ENCODE peak calls at places on chromosomes 13 and 19, in four cellular contexts. One of them, this sample, is unnamed.

GRCh38 chr19:45895519-45895972 is 6.9 kb downstream of the MYPOP start:
- DNase-seq in Peyer's patch: no peak
- DNase-seq in body of pancreas: no peak
- DNase-seq in IMR-90: no peak
- DNase-seq in this sample: no peak

GRCh38 chr19:30297969-30298368 is 74.2 kb upstream of the ZNF536 start:
- DNase-seq in IMR-90: no peak
- DNase-seq in Peyer's patch: no peak
- DNase-seq in body of pancreas: no peak
- DNase-seq in this sample: no peak

GRCh38 chr13:43303040-43303729 is 279.8 kb downstream of the DNAJC15 start:
- DNase-seq in IMR-90: peak; percentile 70
- DNase-seq in body of pancreas: peak; percentile 75
- DNase-seq in Peyer's patch: no peak
- DNase-seq in this sample: peak; percentile 80

GRCh38 chr13:57212989-57213388 is 46.0 kb downstream of the PRR20E start:
- DNase-seq in IMR-90: no peak
- DNase-seq in body of pancreas: no peak
- DNase-seq in Peyer's patch: no peak
- DNase-seq in this sample: no peak

GRCh38 chr13:64234255-64234654 is 2818.6 kb upstream of the PCDH20 start:
- DNase-seq in Peyer's patch: no peak
- DNase-seq in body of pancreas: no peak
- DNase-seq in IMR-90: peak; percentile 65
- DNase-seq in this sample: no peak

GRCh38 chr19:30679286-30679685 is 307.1 kb downstream of the ZNF536 start:
- DNase-seq in body of pancreas: no peak
- DNase-seq in IMR-90: no peak
- DNase-seq in Peyer's patch: no peak
- DNase-seq in this sample: no peak

GRCh38 chr19:6262519-6262918 is 17.3 kb downstream of the MLLT1 start:
- DNase-seq in IMR-90: no peak
- DNase-seq in Peyer's patch: no peak
- DNase-seq in body of pancreas: no peak
- DNase-seq in this sample: no peak

GRCh38 chr13:49351871-49352270 is 92.0 kb downstream of the CAB39L start:
- DNase-seq in Peyer's patch: no peak
- DNase-seq in body of pancreas: no peak
- DNase-seq in IMR-90: peak; percentile 94
- DNase-seq in this sample: no peak

GRCh38 chr19:54949412-54949811 is 2.1 kb upstream of the NLRP7 start:
- DNase-seq in IMR-90: no peak
- DNase-seq in Peyer's patch: no peak
- DNase-seq in body of pancreas: no peak
- DNase-seq in this sample: no peak

GRCh38 chr13:110714798-110715394 is 1.4 kb downstream of the ING1 start:
- DNase-seq in IMR-90: peak; percentile 25
- DNase-seq in Peyer's patch: peak; percentile 79
- DNase-seq in body of pancreas: peak; percentile 66
- DNase-seq in this sample: peak; percentile 86

GRCh38 chr13:34078334-34078999 is 260.5 kb downstream of the RFC3 start:
- DNase-seq in body of pancreas: no peak
- DNase-seq in IMR-90: no peak
- DNase-seq in Peyer's patch: no peak
- DNase-seq in this sample: no peak

GRCh38 chr13:98158172-98158907 is 15.4 kb downstream of the FARP1 start:
- DNase-seq in body of pancreas: no peak
- DNase-seq in IMR-90: no peak
- DNase-seq in Peyer's patch: no peak
- DNase-seq in this sample: no peak

GRCh38 chr13:75643182-75643581 is 7.1 kb downstream of the LMO7 start:
- DNase-seq in IMR-90: no peak
- DNase-seq in Peyer's patch: no peak
- DNase-seq in body of pancreas: no peak
- DNase-seq in this sample: no peak

GRCh38 chr13:70895599-70895998 is 787.3 kb upstream of the KLHL1 start:
- DNase-seq in body of pancreas: no peak
- DNase-seq in Peyer's patch: no peak
- DNase-seq in IMR-90: no peak
- DNase-seq in this sample: no peak

GRCh38 chr13:51292000-51292550 is 47.4 kb upstream of the SERPINE3 start:
- DNase-seq in IMR-90: peak; percentile 62
- DNase-seq in body of pancreas: no peak
- DNase-seq in Peyer's patch: no peak
- DNase-seq in this sample: no peak

GRCh38 chr19:48553676-48554384 is 1.9 kb downstream of the SULT2B1 start:
- DNase-seq in IMR-90: peak; percentile 86
- DNase-seq in Peyer's patch: peak; percentile 82
- DNase-seq in body of pancreas: peak; percentile 52
- DNase-seq in this sample: peak; percentile 70

GRCh38 chr13:35354305-35354704 is 122.2 kb downstream of the MAB21L1 start:
- DNase-seq in Peyer's patch: no peak
- DNase-seq in body of pancreas: no peak
- DNase-seq in IMR-90: no peak
- DNase-seq in this sample: no peak

GRCh38 chr13:113632706-113633484 is 25.1 kb downstream of the ATP4B start:
- DNase-seq in body of pancreas: no peak
- DNase-seq in IMR-90: no peak
- DNase-seq in Peyer's patch: peak; percentile 34
- DNase-seq in this sample: peak; percentile 40

GRCh38 chr13:67023088-67023893 is 206.8 kb downstream of the PCDH9 start:
- DNase-seq in Peyer's patch: no peak
- DNase-seq in body of pancreas: no peak
- DNase-seq in IMR-90: peak; percentile 82
- DNase-seq in this sample: no peak

GRCh38 chr19:29672319-29672932 is 7.2 kb downstream of the PLEKHF1 start:
- DNase-seq in body of pancreas: no peak
- DNase-seq in IMR-90: no peak
- DNase-seq in Peyer's patch: no peak
- DNase-seq in this sample: peak; percentile 52

GRCh38 chr19:16026756-16027155 is 49.5 kb upstream of the TPM4 start:
- DNase-seq in body of pancreas: no peak
- DNase-seq in IMR-90: no peak
- DNase-seq in Peyer's patch: no peak
- DNase-seq in this sample: peak; percentile 21

GRCh38 chr13:94369862-94370491 is 109.5 kb downstream of the DCT start:
- DNase-seq in body of pancreas: no peak
- DNase-seq in Peyer's patch: no peak
- DNase-seq in IMR-90: peak; percentile 56
- DNase-seq in this sample: no peak

GRCh38 chr19:11166281-11167142 is 10.9 kb upstream of the SPC24 start:
- DNase-seq in body of pancreas: no peak
- DNase-seq in Peyer's patch: no peak
- DNase-seq in IMR-90: no peak
- DNase-seq in this sample: peak; percentile 82

GRCh38 chr19:8355631-8356402 is 8.1 kb upstream of the ANGPTL4 start:
- DNase-seq in body of pancreas: peak; percentile 53
- DNase-seq in Peyer's patch: no peak
- DNase-seq in IMR-90: peak; percentile 98
- DNase-seq in this sample: no peak

GRCh38 chr19:32165750-32166149 is 179.7 kb upstream of the ZNF507 start:
- DNase-seq in Peyer's patch: no peak
- DNase-seq in IMR-90: no peak
- DNase-seq in body of pancreas: no peak
- DNase-seq in this sample: no peak

GRCh38 chr19:5703819-5704818 is 14.0 kb downstream of the RPL36 start:
- DNase-seq in IMR-90: no peak
- DNase-seq in body of pancreas: no peak
- DNase-seq in Peyer's patch: no peak
- DNase-seq in this sample: no peak

GRCh38 chr19:43820098-43820860 is 6.8 kb upstream of the ZNF283 start:
- DNase-seq in IMR-90: peak; percentile 42
- DNase-seq in body of pancreas: peak; percentile 25
- DNase-seq in Peyer's patch: no peak
- DNase-seq in this sample: peak; percentile 67

GRCh38 chr19:53511933-53512374 is 26.0 kb upstream of the ZNF331 start:
- DNase-seq in body of pancreas: peak; percentile 57
- DNase-seq in Peyer's patch: no peak
- DNase-seq in IMR-90: peak; percentile 65
- DNase-seq in this sample: peak; percentile 74

GRCh38 chr19:4229179-4229931 is at the start of gene EBI3:
- DNase-seq in Peyer's patch: no peak
- DNase-seq in body of pancreas: no peak
- DNase-seq in IMR-90: peak; percentile 65
- DNase-seq in this sample: no peak

GRCh38 chr19:41998246-41999020 is 4.4 kb upstream of the ATP1A3 start:
- DNase-seq in IMR-90: peak; percentile 39
- DNase-seq in body of pancreas: no peak
- DNase-seq in Peyer's patch: no peak
- DNase-seq in this sample: no peak

GRCh38 chr19:28705008-28705407 is 507.9 kb downstream of the UQCRFS1 start:
- DNase-seq in IMR-90: peak; percentile 62
- DNase-seq in Peyer's patch: no peak
- DNase-seq in body of pancreas: peak; percentile 17
- DNase-seq in this sample: no peak

GRCh38 chr19:39845621-39846175 is 481 bp downstream of the FBL start:
- DNase-seq in body of pancreas: no peak
- DNase-seq in IMR-90: no peak
- DNase-seq in Peyer's patch: no peak
- DNase-seq in this sample: no peak
- H3K27ac ChIP-seq in body of pancreas: peak overlapping the region; percentile 78
- H3K27ac ChIP-seq in IMR-90: peak overlapping the region; percentile 30
- H3K27ac ChIP-seq in Peyer's patch: peak overlapping the region; percentile 85
- H3K27ac ChIP-seq in this sample: peak overlapping the region; percentile 90

DNA sequence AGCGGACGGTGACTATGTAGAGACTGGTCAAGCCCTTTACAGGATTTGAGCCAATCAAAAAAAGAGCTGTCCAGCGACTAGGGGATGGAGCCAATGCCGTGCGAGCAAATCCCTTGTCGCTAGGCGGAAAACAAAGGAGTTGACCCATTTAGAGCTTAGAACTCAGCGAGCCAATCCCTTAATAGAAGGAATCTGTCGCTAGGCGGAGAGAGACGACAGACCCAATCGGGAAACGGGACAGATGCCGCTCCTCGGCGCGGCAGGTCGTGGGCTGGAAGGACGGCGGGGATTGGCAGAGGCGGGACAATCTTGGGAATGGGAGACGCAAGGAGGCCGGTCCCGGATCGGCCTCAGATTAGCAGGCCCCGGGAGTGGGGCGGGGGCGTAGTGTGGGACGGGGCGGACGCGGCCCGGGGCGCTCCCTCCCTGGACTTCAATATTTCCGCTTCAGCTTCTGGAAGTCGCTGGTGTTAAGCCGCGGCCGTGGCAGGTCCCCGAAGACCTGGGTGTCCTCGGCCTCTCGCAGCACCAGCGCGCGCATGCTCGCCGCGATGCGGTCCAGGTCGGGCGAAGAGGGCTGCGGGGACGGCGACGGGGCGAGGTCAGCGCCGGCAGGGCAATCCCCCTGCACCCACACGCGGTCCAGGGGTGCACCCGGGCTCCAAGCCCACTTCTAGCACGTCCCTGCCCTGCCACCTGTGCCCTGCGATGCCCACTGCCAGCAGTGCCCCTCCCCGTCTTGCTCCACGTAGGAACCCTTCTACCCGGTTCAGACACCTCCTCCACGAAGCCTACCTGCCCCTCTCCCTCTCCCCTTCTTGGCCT is 2.3 kb upstream of the PNKP start:
- DNase-seq in IMR-90: peak; percentile 100
- DNase-seq in body of pancreas: peak; percentile 97
- DNase-seq in Peyer's patch: peak; percentile 98
- DNase-seq in this sample: peak; percentile 98
- H3K4me3 ChIP-seq in IMR-90: peak overlapping the region; percentile 43
- H3K4me3 ChIP-seq in body of pancreas: peak overlapping the region; percentile 40
- H3K4me3 ChIP-seq in Peyer's patch: peak overlapping the region; percentile 51
- H3K4me3 ChIP-seq in this sample: peak overlapping the region; percentile 42

GRCh38 chr19:39847525-39847924 is 1.3 kb upstream of the FBL start:
- DNase-seq in body of pancreas: no peak
- DNase-seq in IMR-90: no peak
- DNase-seq in Peyer's patch: no peak
- DNase-seq in this sample: no peak

GRCh38 chr19:39846678-39847486 is 703 bp upstream of the FBL start:
- DNase-seq in Peyer's patch: no peak
- DNase-seq in body of pancreas: no peak
- DNase-seq in IMR-90: no peak
- DNase-seq in this sample: no peak

GRCh38 chr19:39845172-39845571 is 1.0 kb downstream of the FBL start:
- DNase-seq in Peyer's patch: no peak
- DNase-seq in body of pancreas: no peak
- DNase-seq in IMR-90: no peak
- DNase-seq in this sample: no peak

GRCh38 chr19:39843919-39844793 is 2.0 kb downstream of the FBL start:
- DNase-seq in IMR-90: peak; percentile 58
- DNase-seq in body of pancreas: no peak
- DNase-seq in Peyer's patch: no peak
- DNase-seq in this sample: no peak

DNA sequence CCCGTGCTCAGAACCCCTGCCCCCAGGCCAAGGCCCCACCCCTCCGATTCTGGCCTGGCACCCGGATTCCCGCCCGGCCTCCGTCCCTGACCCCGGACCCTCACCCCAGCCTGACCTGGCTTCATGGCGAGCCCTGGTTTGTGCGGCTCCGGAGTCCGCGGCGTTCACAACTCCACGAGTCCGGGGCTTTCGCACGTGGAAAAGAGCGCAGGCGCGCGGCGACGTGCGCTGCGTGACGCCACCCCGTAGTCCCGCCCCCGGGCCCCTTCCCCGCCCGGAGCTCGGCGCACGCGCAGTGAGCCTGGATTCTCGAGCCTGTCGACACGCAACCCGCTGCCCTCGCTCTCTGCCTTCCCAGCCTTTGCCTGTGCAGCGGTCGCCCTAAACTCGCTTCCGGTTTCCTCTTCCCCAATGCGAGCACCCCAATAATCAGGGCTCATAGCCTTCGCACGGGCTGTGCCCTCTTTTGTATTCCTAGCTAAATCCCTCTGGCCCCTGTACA is at the start of gene FBL:
- DNase-seq in body of pancreas: peak; percentile 98
- DNase-seq in Peyer's patch: peak; percentile 98
- DNase-seq in IMR-90: peak; percentile 85
- DNase-seq in this sample: peak; percentile 97
- TF ChIP-seq POLR2A in body of pancreas: peak; percentile 80
- TF ChIP-seq POLR2A in Peyer's patch: peak; percentile 36
- TF ChIP-seq POLR2A in IMR-90: peak; percentile 59
- TF ChIP-seq POLR2A in this sample: peak; percentile 59

DNA sequence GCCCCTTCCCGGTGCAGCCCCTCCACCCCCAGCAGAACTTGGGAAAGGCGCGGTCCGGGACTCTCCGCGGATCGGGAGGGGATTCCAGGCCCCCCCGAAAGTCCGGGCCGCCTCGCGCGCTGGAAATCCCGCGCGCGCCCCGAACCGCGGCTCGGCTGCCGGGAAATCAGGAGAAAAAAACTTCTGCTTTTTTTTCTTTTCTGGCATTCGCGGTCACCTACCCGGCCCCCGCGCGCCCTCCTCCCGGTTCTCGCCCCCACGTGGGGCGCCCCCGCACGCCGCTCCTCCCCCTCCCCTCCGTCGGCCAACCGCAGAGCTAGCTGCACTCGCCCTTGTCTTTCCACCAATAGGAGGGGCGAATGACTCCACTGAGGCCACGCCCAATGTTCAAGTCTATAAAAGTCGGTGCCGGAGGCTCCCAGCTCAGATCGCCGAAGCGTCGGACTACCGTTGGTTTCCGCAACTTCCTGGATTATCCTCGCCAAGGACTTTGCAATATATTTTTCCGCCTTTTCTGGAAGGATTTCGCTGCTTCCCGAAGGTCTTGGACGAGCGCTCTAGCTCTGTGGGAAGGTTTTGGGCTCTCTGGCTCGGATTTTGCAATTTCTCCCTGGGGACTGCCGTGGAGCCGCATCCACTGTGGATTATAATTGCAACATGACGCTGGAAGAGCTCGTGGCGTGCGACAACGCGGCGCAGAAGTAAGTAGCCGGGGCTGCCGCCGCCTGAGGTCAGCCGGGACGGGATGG is at the start of gene GADD45B:
- DNase-seq in body of pancreas: peak; percentile 99
- DNase-seq in Peyer's patch: peak; percentile 96
- DNase-seq in IMR-90: peak; percentile 97
- DNase-seq in this sample: peak; percentile 99
- H3K27ac ChIP-seq in body of pancreas: peak within 1 kb of the TSS; percentile 94
- H3K27ac ChIP-seq in Peyer's patch: peak within 1 kb of the TSS; percentile 87
- H3K27ac ChIP-seq in IMR-90: peak within 1 kb of the TSS; percentile 76
- H3K27ac ChIP-seq in this sample: peak within 1 kb of the TSS; percentile 94

This sample was measured in sigmoid colon.